ENCODE peak calls at places on chromosomes 3 and 15, in six cellular contexts. Z is left cardiac atrium, Y is tibial nerve, U is heart right ventricle, T is ACHN, G is skeletal muscle cell. F is an unnamed sample.

GRCh38 chr15:69595009-69595825 is 142.6 kb downstream of the RPLP1 start:
- DNase-seq in U (peak; percentile 78), T (no peak), G (no peak), Y (peak; percentile 49), Z (peak; percentile 64), F (no peak)

GRCh38 chr3:64253689-64254088 is 28.4 kb upstream of the PRICKLE2 start:
- DNase-seq in U (no peak), T (no peak), Y (no peak), Z (no peak), G (no peak), F (no peak)

GRCh38 chr3:18308096-18308495 is 117.0 kb downstream of the SATB1 start:
- DNase-seq in Z (no peak), G (no peak), U (no peak), Y (no peak), T (no peak), F (no peak)

GRCh38 chr3:195258449-195259145 is 12.4 kb downstream of the XXYLT1 start:
- DNase-seq in Z (no peak), G (no peak), U (no peak), T (no peak), Y (no peak), F (no peak)

GRCh38 chr3:105284876-105285275 is 81.8 kb upstream of the ALCAM start:
- DNase-seq in T (no peak), G (no peak), Y (no peak), Z (no peak), U (no peak), F (no peak)

GRCh38 chr15:72237286-72238224 is 6.6 kb upstream of the PKM start:
- DNase-seq in G (peak; percentile 95), Y (peak; percentile 51), Z (peak; percentile 75), U (no peak), T (peak; percentile 95), F (peak; percentile 96)

GRCh38 chr3:189490337-189490736 is 140.9 kb upstream of the TP63 start:
- DNase-seq in G (no peak), Y (no peak), T (no peak), Z (no peak), U (no peak), F (no peak)

GRCh38 chr3:59425942-59426341 is 376.1 kb upstream of the CFAP20DC start:
- DNase-seq in Y (no peak), U (no peak), Z (no peak), T (no peak), G (no peak), F (no peak)

GRCh38 chr3:170418422-170419300 is at the start of gene CLDN11:
- DNase-seq in Z (peak; percentile 68), U (peak; percentile 10), G (no peak), T (peak; percentile 66), Y (peak; percentile 41), F (peak; percentile 59)

GRCh38 chr3:34178415-34178814 is 380.0 kb downstream of the PDCD6IP start:
- DNase-seq in G (peak; percentile 20), Y (no peak), U (no peak), Z (no peak), T (no peak), F (no peak)

GRCh38 chr3:172649987-172650386 is 60.9 kb downstream of the NCEH1 start:
- DNase-seq in U (no peak), Y (no peak), Z (no peak), G (no peak), T (no peak), F (no peak)

GRCh38 chr3:182989566-182989965 is 9.2 kb upstream of the DCUN1D1 start:
- DNase-seq in Z (no peak), G (no peak), T (no peak), Y (no peak), U (no peak), F (no peak)

GRCh38 chr3:11716576-11717250 is 73.0 kb upstream of the VGLL4 start:
- DNase-seq in U (no peak), Z (no peak), T (peak; percentile 25), G (no peak), Y (no peak), F (no peak)

GRCh38 chr3:40099875-40100274 is 209.6 kb upstream of the EIF1B start:
- DNase-seq in Z (no peak), U (no peak), T (no peak), Y (no peak), G (no peak), F (no peak)

GRCh38 chr15:68335251-68335650 is 57.7 kb downstream of the FEM1B start:
- DNase-seq in G (no peak), U (no peak), Y (no peak), T (peak; percentile 77), Z (peak; percentile 44), F (no peak)

GRCh38 chr15:55897560-55898336 is 95.7 kb downstream of the NEDD4 start:
- DNase-seq in Y (no peak), T (peak; percentile 72), G (no peak), Z (peak; percentile 43), U (peak; percentile 54), F (no peak)

GRCh38 chr3:50078091-50078490 is 10.6 kb upstream of the RBM5 start:
- DNase-seq in Y (no peak), G (no peak), T (no peak), Z (no peak), U (no peak), F (no peak)

GRCh38 chr3:60153221-60153999 is 1097.8 kb downstream of the FHIT start:
- DNase-seq in Y (no peak), G (no peak), Z (no peak), T (no peak), U (no peak), F (no peak)

GRCh38 chr3:11600501-11601282 is 43.0 kb downstream of the VGLL4 start:
- DNase-seq in U (peak; percentile 63), Y (peak; percentile 44), G (peak; percentile 97), Z (peak; percentile 80), T (peak; percentile 97), F (peak; percentile 85)

GRCh38 chr3:147301781-147302180 is 104.6 kb downstream of the ZIC4 start:
- DNase-seq in T (no peak), Z (no peak), U (no peak), G (no peak), Y (no peak), F (no peak)

GRCh38 chr3:106004137-106004600 is 135.4 kb upstream of the CBLB start:
- DNase-seq in G (no peak), Z (no peak), U (no peak), T (no peak), Y (no peak), F (peak; percentile 9)

GRCh38 chr3:58603606-58604005 is 26.4 kb upstream of the FAM107A start:
- DNase-seq in T (no peak), G (no peak), U (no peak), Z (no peak), Y (no peak), F (no peak)

GRCh38 chr3:18027161-18027939 is 284.9 kb upstream of the TBC1D5 start:
- DNase-seq in T (no peak), U (peak; percentile 40), Z (peak; percentile 45), Y (no peak), G (peak; percentile 16), F (no peak)

GRCh38 chr3:14933829-14934425 is 13.5 kb upstream of the NR2C2 start:
- DNase-seq in T (no peak), G (no peak), U (no peak), Y (no peak), Z (no peak), F (no peak)

GRCh38 chr3:44914936-44915335 is 40.5 kb downstream of the TGM4 start:
- DNase-seq in G (no peak), U (no peak), T (peak; percentile 8), Y (no peak), Z (no peak), F (no peak)

GRCh38 chr15:40279437-40280141 is 3.3 kb downstream of the ANKRD63 start:
- DNase-seq in Z (peak; percentile 77), G (no peak), Y (peak; percentile 53), U (peak; percentile 69), T (peak; percentile 57), F (no peak)

GRCh38 chr3:194961555-194961954 is 275.9 kb downstream of the FAM43A start:
- DNase-seq in G (no peak), T (no peak), U (no peak), Z (no peak), Y (no peak), F (no peak)

GRCh38 chr3:51967384-51968174 is at the start of gene PCBP4:
- DNase-seq in U (peak; percentile 80), G (no peak), Z (peak; percentile 83), Y (peak; percentile 34), T (peak; percentile 25), F (no peak)

GRCh38 chr3:70951937-70952492 is 631.5 kb downstream of the FOXP1 start:
- DNase-seq in G (no peak), T (no peak), Y (no peak), Z (no peak), U (no peak), F (no peak)

GRCh38 chr15:68256675-68257450 is 20.7 kb upstream of the FEM1B start:
- DNase-seq in U (peak; percentile 89), T (peak; percentile 64), G (peak; percentile 90), Y (peak; percentile 90), Z (peak; percentile 88), F (peak; percentile 87)

GRCh38 chr3:145719118-145719517 is 441.9 kb downstream of the PLOD2 start:
- DNase-seq in G (no peak), U (no peak), Z (no peak), T (no peak), Y (no peak), F (no peak)

GRCh38 chr15:94042163-94042954 is 189.0 kb upstream of the MCTP2 start:
- DNase-seq in G (no peak), Z (no peak), Y (no peak), T (no peak), U (no peak), F (no peak)

GRCh38 chr15:68409736-68410370 is 22.1 kb downstream of the ITGA11 start:
- DNase-seq in T (no peak), Y (no peak), G (no peak), U (no peak), Z (no peak), F (no peak)